ENCODE peak calls at places on chromosome 21, in eight cellular contexts. One of them, this sample, is unnamed.

GRCh38 chr21:28771790-28772501 is 220.7 kb downstream of the LTN1 start:
- DNase-seq in naive thymus-derived CD4-positive, alpha-beta T cell: no peak
- DNase-seq in stimulated activated CD8-positive, alpha-beta memory T cell treated with anti-CD3 and anti-CD28 coated beads, Interleukin-4, amount 100 ng/mL, for 1 hour: no peak
- DNase-seq in stimulated activated naive CD4-positive, alpha-beta T cell: no peak
- DNase-seq in activated CD8-positive, alpha-beta memory T cell treated with anti-CD3 and anti-CD28 coated beads, Interleukin-2, amount 50 U/mL, for 4 hours: no peak
- DNase-seq in psoas muscle: no peak
- DNase-seq in right lobe of liver: no peak
- DNase-seq in tibial artery: no peak
- DNase-seq in this sample: no peak

GRCh38 chr21:16372546-16372945 is 642.8 kb downstream of the USP25 start:
- DNase-seq in naive thymus-derived CD4-positive, alpha-beta T cell: no peak
- DNase-seq in stimulated activated CD8-positive, alpha-beta memory T cell treated with anti-CD3 and anti-CD28 coated beads, Interleukin-4, amount 100 ng/mL, for 1 hour: no peak
- DNase-seq in stimulated activated naive CD4-positive, alpha-beta T cell: no peak
- DNase-seq in activated CD8-positive, alpha-beta memory T cell treated with anti-CD3 and anti-CD28 coated beads, Interleukin-2, amount 50 U/mL, for 4 hours: no peak
- DNase-seq in psoas muscle: no peak
- DNase-seq in right lobe of liver: no peak
- DNase-seq in tibial artery: no peak
- DNase-seq in this sample: no peak

GRCh38 chr21:29520146-29520545 is 221.4 kb downstream of the BACH1 start:
- DNase-seq in naive thymus-derived CD4-positive, alpha-beta T cell: no peak
- DNase-seq in stimulated activated CD8-positive, alpha-beta memory T cell treated with anti-CD3 and anti-CD28 coated beads, Interleukin-4, amount 100 ng/mL, for 1 hour: no peak
- DNase-seq in stimulated activated naive CD4-positive, alpha-beta T cell: no peak
- DNase-seq in activated CD8-positive, alpha-beta memory T cell treated with anti-CD3 and anti-CD28 coated beads, Interleukin-2, amount 50 U/mL, for 4 hours: no peak
- DNase-seq in psoas muscle: no peak
- DNase-seq in right lobe of liver: no peak
- DNase-seq in tibial artery: no peak
- DNase-seq in this sample: no peak

GRCh38 chr21:36916718-36917117 is 49.8 kb downstream of the HLCS start:
- DNase-seq in naive thymus-derived CD4-positive, alpha-beta T cell: no peak
- DNase-seq in stimulated activated CD8-positive, alpha-beta memory T cell treated with anti-CD3 and anti-CD28 coated beads, Interleukin-4, amount 100 ng/mL, for 1 hour: no peak
- DNase-seq in stimulated activated naive CD4-positive, alpha-beta T cell: no peak
- DNase-seq in activated CD8-positive, alpha-beta memory T cell treated with anti-CD3 and anti-CD28 coated beads, Interleukin-2, amount 50 U/mL, for 4 hours: no peak
- DNase-seq in psoas muscle: no peak
- DNase-seq in right lobe of liver: no peak
- DNase-seq in tibial artery: no peak
- DNase-seq in this sample: no peak

GRCh38 chr21:28402616-28402989 is 590.1 kb downstream of the LTN1 start:
- DNase-seq in naive thymus-derived CD4-positive, alpha-beta T cell: no peak
- DNase-seq in stimulated activated CD8-positive, alpha-beta memory T cell treated with anti-CD3 and anti-CD28 coated beads, Interleukin-4, amount 100 ng/mL, for 1 hour: no peak
- DNase-seq in stimulated activated naive CD4-positive, alpha-beta T cell: no peak
- DNase-seq in activated CD8-positive, alpha-beta memory T cell treated with anti-CD3 and anti-CD28 coated beads, Interleukin-2, amount 50 U/mL, for 4 hours: no peak
- DNase-seq in psoas muscle: no peak
- DNase-seq in right lobe of liver: no peak
- DNase-seq in tibial artery: no peak
- DNase-seq in this sample: no peak

GRCh38 chr21:42234026-42234425 is 15.1 kb downstream of the ABCG1 start:
- DNase-seq in naive thymus-derived CD4-positive, alpha-beta T cell: no peak
- DNase-seq in stimulated activated CD8-positive, alpha-beta memory T cell treated with anti-CD3 and anti-CD28 coated beads, Interleukin-4, amount 100 ng/mL, for 1 hour: no peak
- DNase-seq in stimulated activated naive CD4-positive, alpha-beta T cell: no peak
- DNase-seq in activated CD8-positive, alpha-beta memory T cell treated with anti-CD3 and anti-CD28 coated beads, Interleukin-2, amount 50 U/mL, for 4 hours: no peak
- DNase-seq in psoas muscle: no peak
- DNase-seq in right lobe of liver: no peak
- DNase-seq in tibial artery: no peak
- DNase-seq in this sample: peak; percentile 30

GRCh38 chr21:28608646-28609045 is 384.0 kb downstream of the LTN1 start:
- DNase-seq in naive thymus-derived CD4-positive, alpha-beta T cell: no peak
- DNase-seq in stimulated activated CD8-positive, alpha-beta memory T cell treated with anti-CD3 and anti-CD28 coated beads, Interleukin-4, amount 100 ng/mL, for 1 hour: no peak
- DNase-seq in stimulated activated naive CD4-positive, alpha-beta T cell: no peak
- DNase-seq in activated CD8-positive, alpha-beta memory T cell treated with anti-CD3 and anti-CD28 coated beads, Interleukin-2, amount 50 U/mL, for 4 hours: no peak
- DNase-seq in psoas muscle: no peak
- DNase-seq in right lobe of liver: no peak
- DNase-seq in tibial artery: no peak
- DNase-seq in this sample: no peak

GRCh38 chr21:43903451-43904091 is 38.5 kb downstream of the AGPAT3 start:
- DNase-seq in naive thymus-derived CD4-positive, alpha-beta T cell: no peak
- DNase-seq in stimulated activated CD8-positive, alpha-beta memory T cell treated with anti-CD3 and anti-CD28 coated beads, Interleukin-4, amount 100 ng/mL, for 1 hour: no peak
- DNase-seq in stimulated activated naive CD4-positive, alpha-beta T cell: no peak
- DNase-seq in activated CD8-positive, alpha-beta memory T cell treated with anti-CD3 and anti-CD28 coated beads, Interleukin-2, amount 50 U/mL, for 4 hours: no peak
- DNase-seq in psoas muscle: peak; percentile 66
- DNase-seq in right lobe of liver: no peak
- DNase-seq in tibial artery: no peak
- DNase-seq in this sample: peak; percentile 86

GRCh38 chr21:29819675-29820337 is 120.0 kb downstream of the GRIK1 start:
- DNase-seq in naive thymus-derived CD4-positive, alpha-beta T cell: no peak
- DNase-seq in stimulated activated CD8-positive, alpha-beta memory T cell treated with anti-CD3 and anti-CD28 coated beads, Interleukin-4, amount 100 ng/mL, for 1 hour: no peak
- DNase-seq in stimulated activated naive CD4-positive, alpha-beta T cell: no peak
- DNase-seq in activated CD8-positive, alpha-beta memory T cell treated with anti-CD3 and anti-CD28 coated beads, Interleukin-2, amount 50 U/mL, for 4 hours: no peak
- DNase-seq in psoas muscle: no peak
- DNase-seq in right lobe of liver: no peak
- DNase-seq in tibial artery: no peak
- DNase-seq in this sample: no peak

GRCh38 chr21:39182016-39182415 is 1.2 kb downstream of the PSMG1 start:
- DNase-seq in naive thymus-derived CD4-positive, alpha-beta T cell: no peak
- DNase-seq in stimulated activated CD8-positive, alpha-beta memory T cell treated with anti-CD3 and anti-CD28 coated beads, Interleukin-4, amount 100 ng/mL, for 1 hour: no peak
- DNase-seq in stimulated activated naive CD4-positive, alpha-beta T cell: no peak
- DNase-seq in activated CD8-positive, alpha-beta memory T cell treated with anti-CD3 and anti-CD28 coated beads, Interleukin-2, amount 50 U/mL, for 4 hours: no peak
- DNase-seq in psoas muscle: no peak
- DNase-seq in right lobe of liver: no peak
- DNase-seq in tibial artery: no peak
- DNase-seq in this sample: no peak

GRCh38 chr21:33189845-33190244 is 39.9 kb upstream of the IFNAR2 start:
- DNase-seq in naive thymus-derived CD4-positive, alpha-beta T cell: no peak
- DNase-seq in stimulated activated CD8-positive, alpha-beta memory T cell treated with anti-CD3 and anti-CD28 coated beads, Interleukin-4, amount 100 ng/mL, for 1 hour: no peak
- DNase-seq in stimulated activated naive CD4-positive, alpha-beta T cell: no peak
- DNase-seq in activated CD8-positive, alpha-beta memory T cell treated with anti-CD3 and anti-CD28 coated beads, Interleukin-2, amount 50 U/mL, for 4 hours: no peak
- DNase-seq in psoas muscle: no peak
- DNase-seq in right lobe of liver: no peak
- DNase-seq in tibial artery: no peak
- DNase-seq in this sample: no peak

GRCh38 chr21:36587388-36587787 is 107.5 kb upstream of the CLDN14 start:
- DNase-seq in naive thymus-derived CD4-positive, alpha-beta T cell: no peak
- DNase-seq in stimulated activated CD8-positive, alpha-beta memory T cell treated with anti-CD3 and anti-CD28 coated beads, Interleukin-4, amount 100 ng/mL, for 1 hour: no peak
- DNase-seq in stimulated activated naive CD4-positive, alpha-beta T cell: no peak
- DNase-seq in activated CD8-positive, alpha-beta memory T cell treated with anti-CD3 and anti-CD28 coated beads, Interleukin-2, amount 50 U/mL, for 4 hours: no peak
- DNase-seq in psoas muscle: no peak
- DNase-seq in right lobe of liver: no peak
- DNase-seq in tibial artery: no peak
- DNase-seq in this sample: no peak

GRCh38 chr21:38825901-38826300 is 20.2 kb downstream of the ETS2 start:
- DNase-seq in naive thymus-derived CD4-positive, alpha-beta T cell: no peak
- DNase-seq in stimulated activated CD8-positive, alpha-beta memory T cell treated with anti-CD3 and anti-CD28 coated beads, Interleukin-4, amount 100 ng/mL, for 1 hour: no peak
- DNase-seq in stimulated activated naive CD4-positive, alpha-beta T cell: no peak
- DNase-seq in activated CD8-positive, alpha-beta memory T cell treated with anti-CD3 and anti-CD28 coated beads, Interleukin-2, amount 50 U/mL, for 4 hours: no peak
- DNase-seq in psoas muscle: no peak
- DNase-seq in right lobe of liver: no peak
- DNase-seq in tibial artery: no peak
- DNase-seq in this sample: no peak

GRCh38 chr21:27570306-27570868 is 603.5 kb upstream of the ADAMTS5 start:
- DNase-seq in naive thymus-derived CD4-positive, alpha-beta T cell: no peak
- DNase-seq in stimulated activated CD8-positive, alpha-beta memory T cell treated with anti-CD3 and anti-CD28 coated beads, Interleukin-4, amount 100 ng/mL, for 1 hour: no peak
- DNase-seq in stimulated activated naive CD4-positive, alpha-beta T cell: no peak
- DNase-seq in activated CD8-positive, alpha-beta memory T cell treated with anti-CD3 and anti-CD28 coated beads, Interleukin-2, amount 50 U/mL, for 4 hours: no peak
- DNase-seq in psoas muscle: peak; percentile 69
- DNase-seq in right lobe of liver: no peak
- DNase-seq in tibial artery: peak; percentile 69
- DNase-seq in this sample: peak; percentile 45

GRCh38 chr21:41917531-41917930 is 36.3 kb downstream of the C2CD2 start:
- DNase-seq in naive thymus-derived CD4-positive, alpha-beta T cell: no peak
- DNase-seq in stimulated activated CD8-positive, alpha-beta memory T cell treated with anti-CD3 and anti-CD28 coated beads, Interleukin-4, amount 100 ng/mL, for 1 hour: no peak
- DNase-seq in stimulated activated naive CD4-positive, alpha-beta T cell: no peak
- DNase-seq in activated CD8-positive, alpha-beta memory T cell treated with anti-CD3 and anti-CD28 coated beads, Interleukin-2, amount 50 U/mL, for 4 hours: no peak
- DNase-seq in psoas muscle: no peak
- DNase-seq in right lobe of liver: no peak
- DNase-seq in tibial artery: no peak
- DNase-seq in this sample: no peak

GRCh38 chr21:21624674-21625073 is 626.5 kb downstream of the NCAM2 start:
- DNase-seq in naive thymus-derived CD4-positive, alpha-beta T cell: no peak
- DNase-seq in stimulated activated CD8-positive, alpha-beta memory T cell treated with anti-CD3 and anti-CD28 coated beads, Interleukin-4, amount 100 ng/mL, for 1 hour: no peak
- DNase-seq in stimulated activated naive CD4-positive, alpha-beta T cell: no peak
- DNase-seq in activated CD8-positive, alpha-beta memory T cell treated with anti-CD3 and anti-CD28 coated beads, Interleukin-2, amount 50 U/mL, for 4 hours: no peak
- DNase-seq in psoas muscle: no peak
- DNase-seq in right lobe of liver: no peak
- DNase-seq in tibial artery: no peak
- DNase-seq in this sample: no peak

GRCh38 chr21:26070822-26071425 is 99.6 kb downstream of the APP start:
- DNase-seq in naive thymus-derived CD4-positive, alpha-beta T cell: peak; percentile 51
- DNase-seq in stimulated activated CD8-positive, alpha-beta memory T cell treated with anti-CD3 and anti-CD28 coated beads, Interleukin-4, amount 100 ng/mL, for 1 hour: peak; percentile 3
- DNase-seq in stimulated activated naive CD4-positive, alpha-beta T cell: peak; percentile 58
- DNase-seq in activated CD8-positive, alpha-beta memory T cell treated with anti-CD3 and anti-CD28 coated beads, Interleukin-2, amount 50 U/mL, for 4 hours: no peak
- DNase-seq in psoas muscle: peak; percentile 33
- DNase-seq in right lobe of liver: no peak
- DNase-seq in tibial artery: no peak
- DNase-seq in this sample: peak; percentile 64

GRCh38 chr21:31173881-31174555 is 135.7 kb upstream of the KRTAP19-8 start:
- DNase-seq in naive thymus-derived CD4-positive, alpha-beta T cell: no peak
- DNase-seq in stimulated activated CD8-positive, alpha-beta memory T cell treated with anti-CD3 and anti-CD28 coated beads, Interleukin-4, amount 100 ng/mL, for 1 hour: no peak
- DNase-seq in stimulated activated naive CD4-positive, alpha-beta T cell: peak; percentile 30
- DNase-seq in activated CD8-positive, alpha-beta memory T cell treated with anti-CD3 and anti-CD28 coated beads, Interleukin-2, amount 50 U/mL, for 4 hours: peak; percentile 20
- DNase-seq in psoas muscle: no peak
- DNase-seq in right lobe of liver: peak; percentile 67
- DNase-seq in tibial artery: peak; percentile 45
- DNase-seq in this sample: peak; percentile 61

GRCh38 chr21:32248616-32249550 is 30.0 kb downstream of the MIS18A start:
- DNase-seq in naive thymus-derived CD4-positive, alpha-beta T cell: no peak
- DNase-seq in stimulated activated CD8-positive, alpha-beta memory T cell treated with anti-CD3 and anti-CD28 coated beads, Interleukin-4, amount 100 ng/mL, for 1 hour: no peak
- DNase-seq in stimulated activated naive CD4-positive, alpha-beta T cell: no peak
- DNase-seq in activated CD8-positive, alpha-beta memory T cell treated with anti-CD3 and anti-CD28 coated beads, Interleukin-2, amount 50 U/mL, for 4 hours: no peak
- DNase-seq in psoas muscle: no peak
- DNase-seq in right lobe of liver: no peak
- DNase-seq in tibial artery: no peak
- DNase-seq in this sample: no peak

GRCh38 chr21:39007985-39008384 is 175.3 kb downstream of the PSMG1 start:
- DNase-seq in naive thymus-derived CD4-positive, alpha-beta T cell: no peak
- DNase-seq in stimulated activated CD8-positive, alpha-beta memory T cell treated with anti-CD3 and anti-CD28 coated beads, Interleukin-4, amount 100 ng/mL, for 1 hour: no peak
- DNase-seq in stimulated activated naive CD4-positive, alpha-beta T cell: no peak
- DNase-seq in activated CD8-positive, alpha-beta memory T cell treated with anti-CD3 and anti-CD28 coated beads, Interleukin-2, amount 50 U/mL, for 4 hours: no peak
- DNase-seq in psoas muscle: no peak
- DNase-seq in right lobe of liver: no peak
- DNase-seq in tibial artery: no peak
- DNase-seq in this sample: no peak

GRCh38 chr21:43910460-43910859 is 45.4 kb downstream of the AGPAT3 start:
- DNase-seq in naive thymus-derived CD4-positive, alpha-beta T cell: no peak
- DNase-seq in stimulated activated CD8-positive, alpha-beta memory T cell treated with anti-CD3 and anti-CD28 coated beads, Interleukin-4, amount 100 ng/mL, for 1 hour: no peak
- DNase-seq in stimulated activated naive CD4-positive, alpha-beta T cell: no peak
- DNase-seq in activated CD8-positive, alpha-beta memory T cell treated with anti-CD3 and anti-CD28 coated beads, Interleukin-2, amount 50 U/mL, for 4 hours: no peak
- DNase-seq in psoas muscle: no peak
- DNase-seq in right lobe of liver: no peak
- DNase-seq in tibial artery: no peak
- DNase-seq in this sample: no peak